ENCODE peak calls at places on chromosome 10, in five cellular contexts. S, T, V, F and E are unnamed samples.
A peak's percentile ranks its signal among the peaks of the same experiment; 100 is the strongest.

GRCh38 chr10:1121311-1121970 is 65.3 kb downstream of the WDR37 start:
- DNase-seq in S (peak; percentile 4), F (peak; percentile 10), V (no peak), T (no peak), E (no peak)

GRCh38 chr10:35214607-35215020 is 88.0 kb downstream of the CREM start:
- DNase-seq in T (no peak), F (no peak), V (no peak), S (no peak), E (no peak)

GRCh38 chr10:110724937-110725336 is 80.8 kb downstream of the RBM20 start:
- DNase-seq in F (no peak), S (no peak), T (no peak), V (no peak), E (no peak)

GRCh38 chr10:101535949-101536348 is 52.1 kb downstream of the POLL start:
- DNase-seq in S (no peak), T (no peak), F (no peak), V (peak; percentile 17), E (no peak)

GRCh38 chr10:96831200-96831866 is 765 bp upstream of the LCOR start:
- DNase-seq in V (no peak), F (no peak), T (no peak), S (no peak), E (no peak)

GRCh38 chr10:100186813-100187212 is 984 bp upstream of the ERLIN1 start:
- DNase-seq in F (peak; percentile 29), V (no peak), T (no peak), S (no peak), E (peak; percentile 69)

GRCh38 chr10:31760674-31761081 is 168.0 kb downstream of the ARHGAP12 start:
- DNase-seq in S (no peak), T (peak; percentile 56), V (no peak), F (no peak), E (no peak)

GRCh38 chr10:119817991-119818888 is 54.4 kb downstream of the MCMBP start:
- DNase-seq in S (peak; percentile 46), F (peak; percentile 27), V (peak; percentile 16), T (peak; percentile 71), E (peak; percentile 58)

GRCh38 chr10:36428507-36428906 is 696.9 kb upstream of the ANKRD30A start:
- DNase-seq in F (no peak), T (no peak), V (no peak), S (no peak), E (no peak)

GRCh38 chr10:133415752-133416151 is 8.7 kb downstream of the SPRN start:
- DNase-seq in S (no peak), T (no peak), V (no peak), F (no peak), E (no peak)

GRCh38 chr10:75972494-75973276 is 541.3 kb downstream of the LRMDA start:
- DNase-seq in V (no peak), T (peak; percentile 68), F (no peak), S (no peak), E (no peak)

GRCh38 chr10:130900441-130901160 is 410.9 kb downstream of the TCERG1L start:
- DNase-seq in F (no peak), V (no peak), T (no peak), S (no peak), E (no peak)

GRCh38 chr10:34380816-34381215 is 434.3 kb downstream of the PARD3 start:
- DNase-seq in S (no peak), V (no peak), F (no peak), T (no peak), E (no peak)

GRCh38 chr10:103895458-103896186 is 22.4 kb downstream of the STN1 start:
- DNase-seq in T (peak; percentile 73), F (no peak), S (no peak), V (peak; percentile 29), E (no peak)
- H3K4me3 ChIP-seq in T (no peak overlapping the region), F (no peak overlapping the region), S (no peak overlapping the region), V (no peak overlapping the region), E (no peak overlapping the region)

GRCh38 chr10:5656737-5657579 is 9.4 kb downstream of the ASB13 start:
- DNase-seq in F (no peak), V (peak; percentile 37), T (no peak), S (no peak), E (no peak)
- H3K4me1 ChIP-seq in F (peaks cover 7% of the 10 kb centered on the region), V (peaks cover 9% of the 10 kb centered on the region), T (peaks cover 3% of the 10 kb centered on the region), S (no peaks in the 10 kb centered on the region), E (peaks cover 46% of the 10 kb centered on the region)

GRCh38 chr10:71397340-71398212 is 856 bp downstream of the CDH23 start:
- DNase-seq in T (no peak), F (no peak), S (no peak), V (no peak), E (no peak)

GRCh38 chr10:71394926-71395562 is 1.7 kb upstream of the CDH23 start:
- DNase-seq in T (no peak), S (no peak), F (no peak), V (no peak), E (no peak)

GRCh38 chr10:71395621-71396020 is 1.1 kb upstream of the CDH23 start:
- DNase-seq in V (no peak), F (no peak), S (no peak), T (no peak), E (no peak)

GRCh38 chr10:71396714-71397339 is at the start of gene CDH23:
- DNase-seq in T (peak; percentile 10), S (peak; percentile 52), F (no peak), V (no peak), E (no peak)

GRCh38 chr10:71396084-71396713 is 521 bp upstream of the CDH23 start:
- DNase-seq in V (peak; percentile 18), T (peak; percentile 16), S (peak; percentile 68), F (no peak), E (peak; percentile 44)
- H3K4me3 ChIP-seq in V (no peak overlapping the region), T (no peak overlapping the region), S (peak overlapping the region; percentile 45), F (peak overlapping the region; percentile 40), E (no peak overlapping the region)

GRCh38 chr10:60235001-60235400 is 154.7 kb downstream of the ANK3 start:
- DNase-seq in V (no peak), T (peak; percentile 70), F (no peak), S (peak; percentile 42), E (no peak)
- H3K4me1 ChIP-seq in V (peaks cover 6% of the 10 kb centered on the region), T (no peaks in the 10 kb centered on the region), F (no peaks in the 10 kb centered on the region), S (peaks cover 6% of the 10 kb centered on the region), E (no peaks in the 10 kb centered on the region)

GRCh38 chr10:42836096-42836495 is 53.5 kb downstream of the BMS1 start:
- DNase-seq in T (no peak), V (no peak), S (no peak), F (no peak), E (no peak)

GRCh38 chr10:42836771-42837468 is 54.3 kb downstream of the BMS1 start:
- DNase-seq in V (peak; percentile 8), T (peak; percentile 31), S (no peak), F (no peak), E (peak; percentile 28)
- H3K4me3 ChIP-seq in V (no peak overlapping the region), T (peak overlapping the region; percentile 31), S (peak overlapping the region; percentile 27), F (peak overlapping the region; percentile 35), E (no peak overlapping the region)